ENCODE peak calls at places on chromosomes 11 and 22, in seven cellular contexts. One of them, this sample, is unnamed. For H3K4me1 and H3K36me3, the result is how much of the 10 kb centered on the place peaks cover.

GRCh38 chr11:67311051-67311555 is 7.8 kb downstream of the SSH3 start:
- DNase-seq in Peyer's patch: no peak
- DNase-seq in cardiac muscle cell: no peak
- DNase-seq in lower lobe of right lung: no peak
- DNase-seq in naive thymus-derived CD4-positive, alpha-beta T cell: no peak
- DNase-seq in prostate gland: no peak
- DNase-seq in right lobe of liver: no peak
- DNase-seq in this sample: no peak

GRCh38 chr11:4643084-4643483 is 698 bp upstream of the OR51E1 start:
- DNase-seq in Peyer's patch: no peak
- DNase-seq in cardiac muscle cell: no peak
- DNase-seq in lower lobe of right lung: no peak
- DNase-seq in naive thymus-derived CD4-positive, alpha-beta T cell: no peak
- DNase-seq in prostate gland: no peak
- DNase-seq in right lobe of liver: no peak
- DNase-seq in this sample: no peak

GRCh38 chr11:70580036-70580805 is 181.9 kb downstream of the CTTN start:
- DNase-seq in Peyer's patch: no peak
- DNase-seq in cardiac muscle cell: peak
- DNase-seq in lower lobe of right lung: peak
- DNase-seq in naive thymus-derived CD4-positive, alpha-beta T cell: no peak
- DNase-seq in prostate gland: no peak
- DNase-seq in right lobe of liver: no peak
- DNase-seq in this sample: no peak

GRCh38 chr22:36606114-36606513 is 77.1 kb upstream of the EIF3D start:
- DNase-seq in Peyer's patch: no peak
- DNase-seq in cardiac muscle cell: no peak
- DNase-seq in lower lobe of right lung: no peak
- DNase-seq in naive thymus-derived CD4-positive, alpha-beta T cell: no peak
- DNase-seq in prostate gland: peak
- DNase-seq in right lobe of liver: no peak
- DNase-seq in this sample: no peak

GRCh38 chr11:107496011-107496410 is 38.4 kb upstream of the CWF19L2 start:
- DNase-seq in Peyer's patch: no peak
- DNase-seq in cardiac muscle cell: peak
- DNase-seq in lower lobe of right lung: no peak
- DNase-seq in naive thymus-derived CD4-positive, alpha-beta T cell: no peak
- DNase-seq in prostate gland: no peak
- DNase-seq in right lobe of liver: no peak
- DNase-seq in this sample: no peak

GRCh38 chr11:59899532-59899931 is 20.9 kb downstream of the OOSP3 start:
- DNase-seq in Peyer's patch: no peak
- DNase-seq in cardiac muscle cell: no peak
- DNase-seq in lower lobe of right lung: no peak
- DNase-seq in naive thymus-derived CD4-positive, alpha-beta T cell: no peak
- DNase-seq in prostate gland: no peak
- DNase-seq in right lobe of liver: no peak
- DNase-seq in this sample: no peak

GRCh38 chr22:26429458-26430238 is 588 bp downstream of the ASPHD2 start:
- DNase-seq in Peyer's patch: no peak
- DNase-seq in cardiac muscle cell: no peak
- DNase-seq in lower lobe of right lung: no peak
- DNase-seq in naive thymus-derived CD4-positive, alpha-beta T cell: no peak
- DNase-seq in prostate gland: no peak
- DNase-seq in right lobe of liver: no peak
- DNase-seq in this sample: no peak

GRCh38 chr22:29799217-29799680 is 32.1 kb downstream of the UQCR10 start:
- DNase-seq in Peyer's patch: no peak
- DNase-seq in cardiac muscle cell: peak
- DNase-seq in lower lobe of right lung: peak
- DNase-seq in naive thymus-derived CD4-positive, alpha-beta T cell: no peak
- DNase-seq in prostate gland: peak
- DNase-seq in right lobe of liver: peak
- DNase-seq in this sample: no peak

GRCh38 chr11:72828081-72828567 is 13.9 kb downstream of the ATG16L2 start:
- DNase-seq in Peyer's patch: peak
- DNase-seq in cardiac muscle cell: peak
- DNase-seq in lower lobe of right lung: peak
- DNase-seq in naive thymus-derived CD4-positive, alpha-beta T cell: no peak
- DNase-seq in prostate gland: no peak
- DNase-seq in right lobe of liver: peak
- DNase-seq in this sample: no peak

GRCh38 chr11:47768090-47768620 is 1.0 kb upstream of the FNBP4 start:
- DNase-seq in Peyer's patch: peak
- DNase-seq in cardiac muscle cell: peak
- DNase-seq in lower lobe of right lung: peak
- DNase-seq in naive thymus-derived CD4-positive, alpha-beta T cell: no peak
- DNase-seq in prostate gland: peak
- DNase-seq in right lobe of liver: peak
- DNase-seq in this sample: no peak

GRCh38 chr11:11992257-11992690 is 16.2 kb downstream of the DKK3 start:
- DNase-seq in Peyer's patch: no peak
- DNase-seq in cardiac muscle cell: no peak
- DNase-seq in lower lobe of right lung: no peak
- DNase-seq in naive thymus-derived CD4-positive, alpha-beta T cell: no peak
- DNase-seq in prostate gland: no peak
- DNase-seq in right lobe of liver: no peak
- DNase-seq in this sample: no peak

GRCh38 chr11:111540114-111540920 is at the start of gene LAYN:
- DNase-seq in Peyer's patch: peak
- DNase-seq in cardiac muscle cell: peak
- DNase-seq in lower lobe of right lung: peak
- DNase-seq in naive thymus-derived CD4-positive, alpha-beta T cell: no peak
- DNase-seq in prostate gland: peak
- DNase-seq in right lobe of liver: peak
- DNase-seq in this sample: no peak

GRCh38 chr22:33914699-33915098 is 5.6 kb downstream of the LARGE1 start:
- DNase-seq in Peyer's patch: no peak
- DNase-seq in cardiac muscle cell: no peak
- DNase-seq in lower lobe of right lung: no peak
- DNase-seq in naive thymus-derived CD4-positive, alpha-beta T cell: no peak
- DNase-seq in prostate gland: no peak
- DNase-seq in right lobe of liver: no peak
- DNase-seq in this sample: no peak
- H3K4me1 ChIP-seq in Peyer's patch: under half
- H3K4me1 ChIP-seq in cardiac muscle cell: under half
- H3K4me1 ChIP-seq in lower lobe of right lung: under half
- H3K4me1 ChIP-seq in naive thymus-derived CD4-positive, alpha-beta T cell: under half
- H3K4me1 ChIP-seq in prostate gland: under half
- H3K4me1 ChIP-seq in right lobe of liver: under half
- H3K4me1 ChIP-seq in this sample: under half

GRCh38 chr11:130726647-130727046 is 189.6 kb downstream of the SNX19 start:
- DNase-seq in Peyer's patch: no peak
- DNase-seq in cardiac muscle cell: no peak
- DNase-seq in lower lobe of right lung: no peak
- DNase-seq in naive thymus-derived CD4-positive, alpha-beta T cell: no peak
- DNase-seq in prostate gland: no peak
- DNase-seq in right lobe of liver: no peak
- DNase-seq in this sample: no peak
- H3K4me3 ChIP-seq in Peyer's patch: no peak
- H3K4me3 ChIP-seq in cardiac muscle cell: no peak
- H3K4me3 ChIP-seq in lower lobe of right lung: no peak
- H3K4me3 ChIP-seq in naive thymus-derived CD4-positive, alpha-beta T cell: no peak
- H3K4me3 ChIP-seq in prostate gland: no peak
- H3K4me3 ChIP-seq in right lobe of liver: no peak
- H3K4me3 ChIP-seq in this sample: no peak

GRCh38 chr11:17153759-17154158 is 54.0 kb downstream of the PIK3C2A start:
- DNase-seq in Peyer's patch: no peak
- DNase-seq in cardiac muscle cell: no peak
- DNase-seq in lower lobe of right lung: no peak
- DNase-seq in naive thymus-derived CD4-positive, alpha-beta T cell: no peak
- DNase-seq in prostate gland: no peak
- DNase-seq in right lobe of liver: no peak
- DNase-seq in this sample: no peak

GRCh38 chr11:17154409-17155159 is 53.2 kb downstream of the PIK3C2A start:
- DNase-seq in Peyer's patch: no peak
- DNase-seq in cardiac muscle cell: no peak
- DNase-seq in lower lobe of right lung: no peak
- DNase-seq in naive thymus-derived CD4-positive, alpha-beta T cell: no peak
- DNase-seq in prostate gland: no peak
- DNase-seq in right lobe of liver: no peak
- DNase-seq in this sample: no peak

GRCh38 chr11:17156283-17156682 is 51.5 kb downstream of the PIK3C2A start:
- DNase-seq in Peyer's patch: no peak
- DNase-seq in cardiac muscle cell: no peak
- DNase-seq in lower lobe of right lung: no peak
- DNase-seq in naive thymus-derived CD4-positive, alpha-beta T cell: no peak
- DNase-seq in prostate gland: no peak
- DNase-seq in right lobe of liver: no peak
- DNase-seq in this sample: no peak

GRCh38 chr11:17148536-17148935 is 59.2 kb downstream of the PIK3C2A start:
- DNase-seq in Peyer's patch: no peak
- DNase-seq in cardiac muscle cell: no peak
- DNase-seq in lower lobe of right lung: no peak
- DNase-seq in naive thymus-derived CD4-positive, alpha-beta T cell: no peak
- DNase-seq in prostate gland: no peak
- DNase-seq in right lobe of liver: no peak
- DNase-seq in this sample: no peak

DNA sequence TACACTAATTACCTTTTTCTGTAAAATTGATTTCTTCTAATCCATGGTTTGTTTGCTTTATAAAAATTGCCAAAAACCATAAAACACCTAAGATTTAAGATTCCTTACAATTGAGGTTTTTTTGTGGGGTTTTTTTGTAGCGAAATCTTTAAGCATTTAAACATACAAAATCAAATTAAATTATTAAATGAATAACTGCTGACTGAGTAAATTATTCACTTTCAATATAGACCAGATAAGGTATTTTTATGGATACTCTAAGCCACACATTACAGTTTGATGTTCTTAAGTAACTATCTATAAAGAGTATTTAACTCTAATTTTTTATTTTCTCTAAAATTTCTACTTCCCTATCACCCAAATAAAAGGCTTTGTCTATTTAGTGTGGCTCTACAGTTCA is 55.5 kb downstream of the PIK3C2A start:
- DNase-seq in Peyer's patch: no peak
- DNase-seq in cardiac muscle cell: no peak
- DNase-seq in lower lobe of right lung: no peak
- DNase-seq in naive thymus-derived CD4-positive, alpha-beta T cell: no peak
- DNase-seq in prostate gland: no peak
- DNase-seq in right lobe of liver: no peak
- DNase-seq in this sample: no peak
- H3K36me3 ChIP-seq in Peyer's patch: under half
- H3K36me3 ChIP-seq in cardiac muscle cell: under half
- H3K36me3 ChIP-seq in lower lobe of right lung: under half
- H3K36me3 ChIP-seq in naive thymus-derived CD4-positive, alpha-beta T cell: under half
- H3K36me3 ChIP-seq in prostate gland: under half
- H3K36me3 ChIP-seq in right lobe of liver: under half
- H3K36me3 ChIP-seq in this sample: under half

GRCh38 chr22:31291716-31292644 is at the start of gene PIK3IP1:
- DNase-seq in Peyer's patch: peak
- DNase-seq in cardiac muscle cell: peak
- DNase-seq in lower lobe of right lung: peak
- DNase-seq in naive thymus-derived CD4-positive, alpha-beta T cell: peak
- DNase-seq in prostate gland: peak
- DNase-seq in right lobe of liver: peak
- DNase-seq in this sample: peak

GRCh38 chr22:31288496-31289235 is 3.6 kb downstream of the PIK3IP1 start:
- DNase-seq in Peyer's patch: no peak
- DNase-seq in cardiac muscle cell: no peak
- DNase-seq in lower lobe of right lung: no peak
- DNase-seq in naive thymus-derived CD4-positive, alpha-beta T cell: no peak
- DNase-seq in prostate gland: no peak
- DNase-seq in right lobe of liver: no peak
- DNase-seq in this sample: no peak

GRCh38 chr22:31291403-31291715 is 929 bp downstream of the PIK3IP1 start:
- DNase-seq in Peyer's patch: no peak
- DNase-seq in cardiac muscle cell: no peak
- DNase-seq in lower lobe of right lung: no peak
- DNase-seq in naive thymus-derived CD4-positive, alpha-beta T cell: peak
- DNase-seq in prostate gland: no peak
- DNase-seq in right lobe of liver: no peak
- DNase-seq in this sample: no peak

GRCh38 chr22:31289335-31289734 is 3.0 kb downstream of the PIK3IP1 start:
- DNase-seq in Peyer's patch: peak
- DNase-seq in cardiac muscle cell: no peak
- DNase-seq in lower lobe of right lung: no peak
- DNase-seq in naive thymus-derived CD4-positive, alpha-beta T cell: no peak
- DNase-seq in prostate gland: no peak
- DNase-seq in right lobe of liver: no peak
- DNase-seq in this sample: no peak

DNA sequence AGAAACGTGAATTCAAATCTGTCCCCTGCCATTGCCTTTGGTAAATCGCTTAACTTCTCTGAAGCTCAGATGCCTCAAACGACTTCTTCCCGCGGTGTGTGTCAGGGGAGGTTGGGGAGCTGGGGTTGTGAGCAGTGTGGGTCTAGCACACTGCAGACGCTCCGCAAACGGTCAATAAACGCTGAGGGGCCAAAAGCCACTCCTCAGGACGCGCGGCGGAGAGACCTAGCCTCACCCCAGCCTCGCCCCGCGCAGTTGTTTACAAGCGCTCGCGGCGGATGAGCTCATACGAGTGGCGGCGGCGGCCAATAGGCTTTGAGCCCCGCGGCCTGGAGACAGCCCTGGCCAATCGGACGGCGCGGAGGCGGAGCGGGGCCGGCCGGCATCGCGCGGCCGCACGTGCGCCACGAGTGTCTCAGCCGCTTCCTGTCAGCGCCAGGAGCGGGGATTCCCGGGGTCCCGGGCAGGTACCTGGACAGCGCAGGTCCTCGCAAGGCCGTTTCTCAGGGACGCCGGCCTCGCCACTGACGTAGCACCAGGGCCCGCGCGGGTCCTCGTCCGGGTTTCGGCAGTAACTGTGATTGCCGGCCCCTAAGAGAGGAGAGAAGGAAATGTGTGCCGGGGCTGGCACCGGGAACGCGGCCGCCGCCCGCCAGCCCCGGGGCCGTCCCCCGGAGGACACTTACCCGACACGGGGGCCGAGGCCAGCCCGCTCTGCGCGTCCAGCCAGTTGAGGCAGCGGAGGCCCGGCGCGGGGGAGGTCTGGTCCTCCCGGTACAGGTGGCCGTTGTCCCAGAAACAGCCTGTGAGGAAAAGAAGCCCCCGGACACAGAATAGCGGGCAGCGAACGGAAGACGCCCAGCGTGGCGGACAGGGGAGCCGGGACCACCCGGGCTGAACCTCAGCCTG is 1.5 kb downstream of the PIK3IP1 start:
- DNase-seq in Peyer's patch: peak
- DNase-seq in cardiac muscle cell: peak
- DNase-seq in lower lobe of right lung: peak
- DNase-seq in naive thymus-derived CD4-positive, alpha-beta T cell: peak
- DNase-seq in prostate gland: peak
- DNase-seq in right lobe of liver: peak
- DNase-seq in this sample: peak
- H3K4me1 ChIP-seq in Peyer's patch: under half
- H3K4me1 ChIP-seq in cardiac muscle cell: under half
- H3K4me1 ChIP-seq in lower lobe of right lung: half or more
- H3K4me1 ChIP-seq in naive thymus-derived CD4-positive, alpha-beta T cell: half or more
- H3K4me1 ChIP-seq in prostate gland: under half
- H3K4me1 ChIP-seq in right lobe of liver: under half
- H3K4me1 ChIP-seq in this sample: half or more

GRCh38 chr22:25113316-25113721 is 86.3 kb upstream of the CRYBB3 start:
- DNase-seq in Peyer's patch: no peak
- DNase-seq in cardiac muscle cell: no peak
- DNase-seq in lower lobe of right lung: peak
- DNase-seq in naive thymus-derived CD4-positive, alpha-beta T cell: no peak
- DNase-seq in prostate gland: no peak
- DNase-seq in right lobe of liver: peak
- DNase-seq in this sample: no peak
- H3K4me3 ChIP-seq in Peyer's patch: no peak
- H3K4me3 ChIP-seq in cardiac muscle cell: no peak
- H3K4me3 ChIP-seq in lower lobe of right lung: peak
- H3K4me3 ChIP-seq in naive thymus-derived CD4-positive, alpha-beta T cell: no peak
- H3K4me3 ChIP-seq in prostate gland: no peak
- H3K4me3 ChIP-seq in right lobe of liver: peak
- H3K4me3 ChIP-seq in this sample: no peak

This sample was measured in CD4-positive, alpha-beta memory T cell.